ENCODE peak calls at places on chromosomes 16 and 17, in ten cellular contexts. K is upper lobe of left lung; X is naive thymus-derived CD4-positive, alpha-beta T cell; D is heart left ventricle; Y is left ventricle myocardium inferior; M is OCI-LY7; U is MM.1S; G is A673; F is caudate nucleus; A is CD8-positive, alpha-beta T cell. O is an unnamed sample.

GRCh38 chr17:39650121-39650579 is 13.2 kb downstream of the STARD3 start:
- DNase-seq in K (no peak), Y (no peak), M (no peak), G (no peak), D (no peak), A (no peak), F (no peak), X (no peak), U (no peak), O (no peak)

GRCh38 chr16:14629612-14629918 is 495 bp downstream of the PARN start:
- DNase-seq in Y (no peak), A (no peak), K (no peak), D (no peak), U (no peak), X (no peak), M (no peak), G (no peak), F (no peak), O (no peak)

GRCh38 chr16:85422374-85423185 is 190.5 kb upstream of the GSE1 start:
- DNase-seq in D (peak; percentile 19), Y (peak; percentile 5), G (no peak), A (no peak), M (no peak), F (no peak), U (no peak), K (peak; percentile 90), X (no peak), O (no peak)

GRCh38 chr16:17448640-17449638 is 21.8 kb downstream of the XYLT1 start:
- DNase-seq in F (no peak), U (no peak), D (peak; percentile 44), K (peak; percentile 76), A (peak; percentile 41), G (no peak), X (peak; percentile 36), M (peak; percentile 51), Y (peak; percentile 61), O (no peak)

GRCh38 chr17:4463818-4464501 is 30.2 kb downstream of the SPNS3 start:
- DNase-seq in G (no peak), D (no peak), K (no peak), U (no peak), M (no peak), Y (no peak), A (no peak), F (no peak), X (no peak), O (no peak)

GRCh38 chr17:66698270-66698669 is 136.6 kb upstream of the CACNG5 start:
- DNase-seq in M (no peak), U (no peak), A (no peak), K (no peak), G (no peak), Y (no peak), D (no peak), X (no peak), F (no peak), O (no peak)

GRCh38 chr16:85006639-85007038 is 4.7 kb downstream of the ZDHHC7 start:
- DNase-seq in A (no peak), G (no peak), X (no peak), D (no peak), U (no peak), Y (no peak), M (no peak), K (no peak), F (no peak), O (no peak)

GRCh38 chr17:55308613-55309332 is 44.0 kb downstream of the HLF start:
- DNase-seq in F (no peak), X (no peak), D (no peak), M (no peak), Y (no peak), U (no peak), A (no peak), G (no peak), K (no peak), O (no peak)

GRCh38 chr16:70512456-70512855 is 10.9 kb downstream of the COG4 start:
- DNase-seq in K (no peak), F (no peak), D (no peak), X (no peak), M (no peak), A (no peak), U (no peak), G (no peak), Y (no peak), O (peak; percentile 72)

GRCh38 chr17:45852535-45853297 is 8.0 kb downstream of the SPPL2C start:
- DNase-seq in D (peak; percentile 40), M (peak; percentile 63), G (peak; percentile 58), K (no peak), A (peak; percentile 61), Y (no peak), X (peak; percentile 62), F (peak; percentile 25), U (peak; percentile 68), O (no peak)

GRCh38 chr16:69191136-69191535 is 4.2 kb downstream of the SNTB2 start:
- DNase-seq in Y (no peak), U (no peak), G (no peak), A (no peak), X (no peak), K (no peak), D (no peak), M (no peak), F (no peak), O (no peak)

GRCh38 chr16:69188716-69189115 is 1.8 kb downstream of the SNTB2 start:
- DNase-seq in A (no peak), M (no peak), D (no peak), U (no peak), X (no peak), Y (no peak), K (no peak), G (no peak), F (no peak), O (no peak)

GRCh38 chr16:69190046-69190588 is 3.2 kb downstream of the SNTB2 start:
- DNase-seq in F (no peak), X (no peak), Y (no peak), U (no peak), K (no peak), M (no peak), D (no peak), A (no peak), G (no peak), O (no peak)

GRCh38 chr16:69187891-69188451 is 1.0 kb downstream of the SNTB2 start:
- DNase-seq in F (no peak), A (peak; percentile 45), D (peak; percentile 43), Y (peak; percentile 44), X (peak; percentile 31), U (peak; percentile 60), G (peak; percentile 61), K (no peak), M (peak; percentile 67), O (peak; percentile 50)

DNA sequence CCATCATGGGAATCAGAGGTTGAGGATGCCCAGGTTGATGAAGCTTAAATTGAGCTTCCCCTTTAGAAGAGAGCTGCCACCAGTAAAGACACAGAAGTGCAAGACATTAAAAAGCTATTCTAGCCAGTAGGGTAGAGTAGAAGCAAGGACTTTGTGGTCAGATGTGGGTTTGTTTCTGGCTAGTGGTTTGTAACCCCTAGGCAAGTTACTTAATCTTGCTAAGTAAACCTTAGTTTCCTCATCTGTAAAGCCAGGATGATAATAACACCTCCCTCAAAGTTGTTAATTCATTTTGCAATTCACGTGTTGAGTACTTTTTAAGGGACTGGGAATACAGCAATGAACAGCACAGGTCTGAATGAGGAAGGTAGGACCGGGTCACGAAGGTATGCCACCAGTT is 3.6 kb downstream of the SNTB2 start:
- DNase-seq in X (no peak), M (peak; percentile 31), G (no peak), A (no peak), U (no peak), F (no peak), Y (no peak), D (no peak), K (no peak), O (no peak)
- H3K27ac ChIP-seq in X (no peak overlapping the region), M (peak overlapping the region; percentile 27), G (no peak overlapping the region), A (no peak overlapping the region), U (no peak overlapping the region), F (no peak overlapping the region), Y (no peak overlapping the region), D (no peak overlapping the region), K (peak overlapping the region; percentile 11), O (no peak overlapping the region)

GRCh38 chr17:32946375-32947135 is 18.6 kb downstream of the TMEM98 start:
- DNase-seq in K (no peak), G (no peak), Y (no peak), U (no peak), F (no peak), D (no peak), A (no peak), X (no peak), M (no peak), O (no peak)

GRCh38 chr17:32943647-32944191 is 15.8 kb downstream of the TMEM98 start:
- DNase-seq in K (no peak), Y (no peak), A (no peak), F (no peak), D (no peak), G (no peak), M (no peak), X (no peak), U (no peak), O (no peak)

GRCh38 chr17:32941419-32942032 is 13.6 kb downstream of the TMEM98 start:
- DNase-seq in D (no peak), X (no peak), F (no peak), G (no peak), M (no peak), U (peak; percentile 29), A (no peak), K (no peak), Y (no peak), O (no peak)

GRCh38 chr17:32943206-32943605 is 15.3 kb downstream of the TMEM98 start:
- DNase-seq in Y (no peak), U (no peak), D (no peak), X (no peak), F (no peak), G (no peak), M (no peak), K (no peak), A (no peak), O (peak; percentile 28)

GRCh38 chr17:32944248-32945020 is 16.5 kb downstream of the TMEM98 start:
- DNase-seq in X (no peak), U (no peak), Y (no peak), M (no peak), A (no peak), F (no peak), G (no peak), D (no peak), K (no peak), O (peak; percentile 35)
- H3K27ac ChIP-seq in X (no peak overlapping the region), U (no peak overlapping the region), Y (no peak overlapping the region), M (no peak overlapping the region), A (no peak overlapping the region), F (no peak overlapping the region), G (peak overlapping the region; percentile 21), D (no peak overlapping the region), K (peak overlapping the region; percentile 40), O (no peak overlapping the region)

DNA sequence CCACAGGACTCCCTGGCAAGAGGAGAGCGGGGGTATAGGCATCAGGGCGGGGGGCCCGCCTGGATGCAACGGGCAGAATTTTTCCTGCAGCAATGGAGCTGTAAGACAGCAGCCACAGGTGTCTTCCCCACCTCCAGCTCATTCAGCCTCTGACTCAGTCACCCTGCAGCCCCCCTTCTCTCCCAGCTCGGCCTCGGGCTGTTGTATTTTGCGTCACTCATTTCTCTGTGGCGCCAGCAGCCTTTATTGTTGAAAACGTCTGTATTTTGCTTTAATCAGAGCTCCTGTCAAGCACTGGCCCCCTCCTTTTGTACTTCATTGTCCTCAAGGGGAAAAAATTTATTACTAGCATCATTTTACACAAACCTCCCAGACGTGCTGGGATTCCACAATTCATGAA is 117.7 kb downstream of the WSCD1 start:
- DNase-seq in D (no peak), K (no peak), U (no peak), M (no peak), F (no peak), G (no peak), A (no peak), X (no peak), Y (no peak), O (peak; percentile 16)
- H3K27ac ChIP-seq in D (no peak overlapping the region), K (no peak overlapping the region), U (no peak overlapping the region), M (no peak overlapping the region), F (no peak overlapping the region), G (no peak overlapping the region), A (no peak overlapping the region), X (no peak overlapping the region), Y (no peak overlapping the region), O (no peak overlapping the region)

GRCh38 chr17:50169881-50170459 is 4.2 kb downstream of the SGCA start:
- DNase-seq in A (no peak), D (no peak), Y (no peak), X (no peak), F (no peak), U (no peak), K (no peak), M (no peak), G (no peak), O (no peak)
- H3K27ac ChIP-seq in A (no peak overlapping the region), D (peak overlapping the region; percentile 75), Y (peak overlapping the region; percentile 70), X (no peak overlapping the region), F (no peak overlapping the region), U (no peak overlapping the region), K (no peak overlapping the region), M (no peak overlapping the region), G (no peak overlapping the region), O (no peak overlapping the region)